ENCODE peak calls at places on chromosomes 4 and X, in six cellular contexts. I, M, T, Q, S and R are unnamed samples.

GRCh38 chrX:111634823-111635410 is 46.1 kb upstream of the ALG13 start:
- DNase-seq in Q (no peak), I (no peak), M (no peak), S (no peak), T (no peak), R (no peak)

GRCh38 chr4:21830272-21830671 is 118.3 kb downstream of the KCNIP4 start:
- DNase-seq in Q (peak), M (no peak), I (no peak), T (peak), S (no peak), R (peak)

GRCh38 chrX:141341341-141341740 is 99.0 kb upstream of the SPANXC start:
- DNase-seq in S (no peak), M (no peak), T (peak), Q (peak), I (no peak), R (peak)

GRCh38 chrX:47514553-47515235 is 31.7 kb upstream of the ZNF41 start:
- DNase-seq in I (no peak), M (no peak), T (peak), S (no peak), Q (peak), R (peak)

GRCh38 chr4:96326846-96327245 is 487.0 kb downstream of the PDHA2 start:
- DNase-seq in T (no peak), S (no peak), I (no peak), M (no peak), Q (peak), R (no peak)

GRCh38 chrX:136176399-136176825 is 29.1 kb downstream of the FHL1 start:
- DNase-seq in T (peak), M (no peak), S (no peak), I (no peak), Q (peak), R (peak)

GRCh38 chrX:131739823-131740222 is 195.9 kb downstream of the OR13H1 start:
- DNase-seq in Q (no peak), M (no peak), S (no peak), T (peak), I (no peak), R (peak)

GRCh38 chr4:113700602-113701150 is 60.9 kb downstream of the CAMK2D start:
- DNase-seq in Q (no peak), M (no peak), T (no peak), S (no peak), I (no peak), R (no peak)

GRCh38 chr4:54232151-54232688 is 3.1 kb downstream of the PDGFRA start:
- DNase-seq in S (no peak), M (no peak), Q (peak), T (no peak), I (no peak), R (no peak)

GRCh38 chr4:13540446-13541175 is 3.7 kb downstream of the NKX3-2 start:
- DNase-seq in I (no peak), T (no peak), Q (no peak), S (no peak), M (no peak), R (no peak)

GRCh38 chr4:110878413-110878812 is 255.5 kb upstream of the PITX2 start:
- DNase-seq in Q (no peak), T (peak), M (no peak), S (no peak), I (no peak), R (peak)

GRCh38 chr4:82496349-82496748 is 65.4 kb downstream of the TMEM150C start:
- DNase-seq in T (no peak), M (no peak), Q (no peak), I (no peak), S (no peak), R (no peak)

GRCh38 chrX:153649915-153650782 is 3.1 kb downstream of the DUSP9 start:
- DNase-seq in M (no peak), Q (no peak), S (no peak), T (no peak), I (no peak), R (no peak)